ENCODE peak calls at places on chromosomes 11 and 22, in four cellular contexts. P, R, S and Q are unnamed samples.

GRCh38 chr11:105046898-105047579 is 1.9 kb upstream of the CARD16 start:
- DNase-seq in P (no peak), R (peak), S (no peak), Q (no peak)

GRCh38 chr22:26656896-26657851 is at the start of gene MIAT:
- DNase-seq in P (peak), R (no peak), S (no peak), Q (no peak)

GRCh38 chr11:135019343-135019742 is 607.3 kb upstream of the B3GAT1 start:
- DNase-seq in P (no peak), R (no peak), S (no peak), Q (no peak)

GRCh38 chr11:12079726-12080556 is 30.4 kb upstream of the MICAL2 start:
- DNase-seq in P (no peak), R (peak), S (no peak), Q (no peak)

GRCh38 chr11:3920148-3920852 is 64.8 kb downstream of the STIM1 start:
- DNase-seq in P (no peak), R (no peak), S (peak), Q (no peak)

GRCh38 chr22:17057959-17058814 is 26.6 kb upstream of the IL17RA start:
- DNase-seq in P (peak), R (peak), S (no peak), Q (peak)

GRCh38 chr11:68889948-68890446 is 13.6 kb downstream of the MRPL21 start:
- DNase-seq in P (peak), R (no peak), S (no peak), Q (peak)

GRCh38 chr11:109971184-109971523 is 122.0 kb upstream of the ZC3H12C start:
- DNase-seq in P (no peak), R (no peak), S (no peak), Q (no peak)

GRCh38 chr11:61357233-61357893 is 4.3 kb downstream of the CYB561A3 start:
- DNase-seq in P (no peak), R (no peak), S (peak), Q (no peak)

GRCh38 chr11:134580635-134581025 is 168.6 kb upstream of the B3GAT1 start:
- DNase-seq in P (no peak), R (no peak), S (no peak), Q (no peak)

GRCh38 chr22:35553341-35553740 is 12.7 kb downstream of the RASD2 start:
- DNase-seq in P (no peak), R (no peak), S (no peak), Q (no peak)

GRCh38 chr22:40404251-40405177 is 34.1 kb downstream of the SGSM3 start:
- DNase-seq in P (no peak), R (no peak), S (no peak), Q (no peak)

GRCh38 chr11:78221396-78222315 is 32.9 kb downstream of the USP35 start:
- DNase-seq in P (no peak), R (no peak), S (no peak), Q (no peak)
- TF ChIP-seq FOXM1 in P (no peak), R (no peak), S (no peak), Q (no peak)

GRCh38 chr22:32951081-32951806 is 106.9 kb downstream of the SYN3 start:
- DNase-seq in P (no peak), R (no peak), S (no peak), Q (peak)
- TF ChIP-seq TARDBP in P (no peak), R (no peak), S (no peak), Q (no peak)

GRCh38 chr11:35709386-35709785 is 46.8 kb downstream of the TRIM44 start:
- DNase-seq in P (no peak), R (no peak), S (no peak), Q (no peak)
- TF ChIP-seq FOXM1 in P (no peak), R (no peak), S (no peak), Q (no peak)

GRCh38 chr11:70483077-70483861 is 84.9 kb downstream of the CTTN start:
- DNase-seq in P (peak), R (no peak), S (no peak), Q (peak)
- TF ChIP-seq TARDBP in P (no peak), R (no peak), S (no peak), Q (no peak)